ENCODE peak calls at places on chromosomes 16 and 17, in four cellular contexts. I is SK-N-SH, K is A549, W is GM23338. F is an unnamed sample.
A peak's percentile ranks its signal among the peaks of the same experiment; 100 is the strongest.

GRCh38 chr17:59097876-59098275 is 8.8 kb downstream of the TRIM37 start:
- DNase-seq in I (no peak), K (no peak), W (no peak), F (no peak)

GRCh38 chr17:32563583-32563982 is 76.8 kb downstream of the CDK5R1 start:
- DNase-seq in I (no peak), K (no peak), W (no peak), F (no peak)

GRCh38 chr17:78257810-78258322 is 26.4 kb downstream of the TMEM235 start:
- DNase-seq in I (peak; percentile 63), K (no peak), W (no peak), F (peak; percentile 76)

GRCh38 chr17:79927688-79928501 is 88.7 kb upstream of the CBX4 start:
- DNase-seq in I (no peak), K (no peak), W (no peak), F (no peak)

GRCh38 chr16:82834156-82834758 is 207.5 kb downstream of the CDH13 start:
- DNase-seq in I (no peak), K (no peak), W (peak; percentile 24), F (no peak)

GRCh38 chr16:73151225-73151624 is 103.3 kb upstream of the ZFHX3 start:
- DNase-seq in I (no peak), K (no peak), W (peak; percentile 58), F (no peak)

GRCh38 chr17:14790518-14790917 is 474.6 kb downstream of the PMP22 start:
- DNase-seq in I (no peak), K (no peak), W (no peak), F (no peak)

GRCh38 chr16:13081825-13082224 is 180.4 kb downstream of the SHISA9 start:
- DNase-seq in I (no peak), K (no peak), W (no peak), F (no peak)

GRCh38 chr16:460787-461186 is 35.3 kb downstream of the RAB11FIP3 start:
- DNase-seq in I (no peak), K (no peak), W (no peak), F (no peak)

GRCh38 chr17:16444258-16444886 is 29.0 kb downstream of the TRPV2 start:
- DNase-seq in I (no peak), K (peak; percentile 37), W (no peak), F (no peak)

GRCh38 chr17:21452377-21453143 is 76.4 kb downstream of the KCNJ12 start:
- DNase-seq in I (no peak), K (peak; percentile 62), W (peak; percentile 82), F (peak; percentile 67)

GRCh38 chr17:82272495-82273326 is 789 bp downstream of the CSNK1D start:
- DNase-seq in I (peak; percentile 92), K (no peak), W (peak; percentile 48), F (peak; percentile 53)

GRCh38 chr17:36786867-36787266 is 150.4 kb upstream of the LHX1 start:
- DNase-seq in I (no peak), K (no peak), W (no peak), F (no peak)

GRCh38 chr17:6748617-6749016 is 7.2 kb upstream of the XAF1 start:
- DNase-seq in I (no peak), K (no peak), W (no peak), F (no peak)
- H3K4me2 ChIP-seq in I (no peak overlapping the region), K (no peak overlapping the region), W (no peak overlapping the region), F (no peak overlapping the region)

DNA sequence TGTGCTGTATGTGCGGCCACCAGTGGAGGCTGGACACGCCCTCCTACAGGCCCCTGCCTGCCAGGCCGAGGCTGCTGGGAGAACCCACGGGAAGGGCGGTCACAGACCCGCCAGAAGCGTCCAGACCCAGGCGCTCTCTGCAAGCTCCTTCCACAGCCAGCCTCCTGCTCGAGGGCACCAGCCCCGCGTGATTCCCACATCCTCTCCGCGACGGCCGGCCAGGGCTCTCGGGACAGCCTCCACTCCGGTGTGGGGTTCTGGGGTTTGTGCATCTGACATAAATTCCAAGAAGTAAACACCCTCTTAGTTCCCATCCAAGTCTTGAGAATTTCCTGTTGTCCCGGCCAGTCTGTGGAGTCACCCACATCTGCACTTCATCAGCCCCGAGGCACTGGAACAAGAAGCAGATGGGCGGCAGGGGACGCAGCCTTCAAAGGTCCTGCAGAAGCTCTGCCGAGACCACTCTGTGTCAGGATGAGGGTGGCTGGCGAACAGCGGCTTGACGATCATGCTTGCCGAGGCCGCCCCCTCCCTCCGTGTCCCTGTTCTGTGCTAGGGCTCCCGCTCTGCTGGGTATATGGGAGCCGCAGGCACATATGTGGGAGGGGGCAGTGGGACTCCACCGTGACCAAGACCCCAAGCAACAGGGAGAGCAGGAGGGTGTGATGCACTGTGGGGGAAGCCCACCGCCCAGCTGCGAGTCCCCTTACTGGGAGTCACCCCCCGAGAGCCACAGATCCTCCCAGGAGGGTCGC is 2.4 kb upstream of the TMEM204 start:
- DNase-seq in I (peak; percentile 94), K (no peak), W (no peak), F (peak; percentile 69)
- H3K4me1 ChIP-seq in I (peaks cover 5% of the 10 kb centered on the region), K (no peaks in the 10 kb centered on the region), W (no peaks in the 10 kb centered on the region), F (peaks cover 50% of the 10 kb centered on the region)

GRCh38 chr16:27749547-27749875 is 199.6 kb downstream of the KATNIP start:
- DNase-seq in I (no peak), K (no peak), W (no peak), F (no peak)
- H3K4me2 ChIP-seq in I (no peak overlapping the region), K (no peak overlapping the region), W (no peak overlapping the region), F (no peak overlapping the region)

GRCh38 chr17:57914274-57915147 is 40.7 kb downstream of the CUEDC1 start:
- DNase-seq in I (no peak), K (no peak), W (no peak), F (no peak)

GRCh38 chr17:57915980-57916757 is 39.0 kb downstream of the CUEDC1 start:
- DNase-seq in I (peak; percentile 70), K (no peak), W (peak; percentile 83), F (no peak)

GRCh38 chr17:57911834-57912673 is 43.2 kb downstream of the CUEDC1 start:
- DNase-seq in I (no peak), K (peak; percentile 59), W (peak; percentile 41), F (no peak)

GRCh38 chr17:57915532-57915931 is 39.7 kb downstream of the CUEDC1 start:
- DNase-seq in I (no peak), K (no peak), W (no peak), F (no peak)

GRCh38 chr17:57913576-57914273 is 41.5 kb downstream of the CUEDC1 start:
- DNase-seq in I (no peak), K (no peak), W (no peak), F (no peak)
- H3K4me1 ChIP-seq in I (peaks cover 9% of the 10 kb centered on the region), K (peaks cover 77% of the 10 kb centered on the region), W (peaks cover 42% of the 10 kb centered on the region), F (peaks cover 33% of the 10 kb centered on the region)

GRCh38 chr16:15484662-15485061 is 50.3 kb downstream of the BMERB1 start:
- DNase-seq in I (no peak), K (no peak), W (no peak), F (no peak)

GRCh38 chr16:15485175-15485574 is 50.8 kb downstream of the BMERB1 start:
- DNase-seq in I (no peak), K (no peak), W (no peak), F (no peak)

GRCh38 chr16:15483857-15484256 is 49.5 kb downstream of the BMERB1 start:
- DNase-seq in I (no peak), K (no peak), W (no peak), F (no peak)

GRCh38 chr16:15482068-15482747 is 47.8 kb downstream of the BMERB1 start:
- DNase-seq in I (peak; percentile 28), K (peak; percentile 99), W (peak; percentile 75), F (peak; percentile 89)

DNA sequence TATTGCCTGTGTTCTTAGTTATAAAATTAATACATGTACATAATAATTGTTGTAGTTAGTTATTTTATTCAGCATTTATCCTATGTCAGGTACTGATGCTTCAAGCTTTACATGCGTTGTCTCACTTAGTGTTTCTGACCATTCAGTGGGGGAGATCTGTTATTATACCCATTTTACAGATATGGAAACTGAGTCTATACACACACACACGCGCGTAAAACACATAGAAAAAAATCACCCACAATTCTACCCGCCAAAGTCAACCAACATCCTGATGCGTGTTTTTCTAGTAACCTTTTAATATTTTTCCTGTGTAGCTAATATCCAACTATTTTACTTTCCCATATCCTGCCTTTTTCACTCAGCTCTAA is 48.3 kb downstream of the BMERB1 start:
- DNase-seq in I (no peak), K (no peak), W (no peak), F (no peak)
- H3K4me2 ChIP-seq in I (no peak overlapping the region), K (peak overlapping the region; percentile 72), W (no peak overlapping the region), F (peak overlapping the region; percentile 22)

GRCh38 chr17:77204531-77204930 is 63.8 kb downstream of the SEC14L1 start:
- DNase-seq in I (no peak), K (no peak), W (no peak), F (no peak)
- H3K4me1 ChIP-seq in I (peaks cover 12% of the 10 kb centered on the region), K (no peaks in the 10 kb centered on the region), W (no peaks in the 10 kb centered on the region), F (peaks cover 23% of the 10 kb centered on the region)